ENCODE peak calls at places on chromosomes 5 and 9, in eight cellular contexts. T, J, G, F, X, Z, M and R are unnamed samples.

GRCh38 chr5:45038366-45038987 is 229.7 kb downstream of the MRPS30 start:
- DNase-seq in X (no peak), J (peak; percentile 4), G (peak; percentile 50), Z (no peak), T (peak; percentile 10), M (no peak), F (peak; percentile 37), R (no peak)

GRCh38 chr5:114419941-114420340 is 58.1 kb downstream of the KCNN2 start:
- DNase-seq in G (no peak), J (no peak), X (no peak), M (no peak), T (no peak), Z (no peak), F (no peak), R (no peak)

GRCh38 chr5:68277427-68277826 is 61.9 kb downstream of the PIK3R1 start:
- DNase-seq in F (peak; percentile 23), Z (no peak), X (no peak), M (no peak), J (no peak), T (peak; percentile 57), G (no peak), R (no peak)

GRCh38 chr5:61334224-61335196 is 2.5 kb downstream of the ZSWIM6 start:
- DNase-seq in G (no peak), F (no peak), X (no peak), M (no peak), Z (no peak), T (no peak), J (peak; percentile 78), R (no peak)

GRCh38 chr9:20914556-20914955 is 116.9 kb downstream of the HACD4 start:
- DNase-seq in M (no peak), X (no peak), J (no peak), Z (no peak), T (no peak), F (no peak), G (no peak), R (no peak)

GRCh38 chr9:130490981-130491380 is 46.2 kb downstream of the ASS1 start:
- DNase-seq in Z (no peak), T (no peak), F (no peak), G (no peak), M (no peak), J (no peak), X (no peak), R (no peak)

GRCh38 chr9:33132249-33132772 is 34.8 kb downstream of the B4GALT1 start:
- DNase-seq in X (no peak), J (peak; percentile 80), Z (no peak), T (peak; percentile 26), G (no peak), F (peak; percentile 84), M (no peak), R (no peak)

GRCh38 chr9:137406876-137407589 is 15.9 kb downstream of the EXD3 start:
- DNase-seq in X (no peak), Z (peak; percentile 80), M (peak; percentile 60), J (peak; percentile 47), T (no peak), F (peak; percentile 94), G (peak; percentile 45), R (peak; percentile 37)

GRCh38 chr9:95053611-95054440 is 263.7 kb downstream of the FANCC start:
- DNase-seq in Z (no peak), X (no peak), M (no peak), J (peak; percentile 43), G (no peak), F (peak; percentile 55), T (no peak), R (no peak)

GRCh38 chr5:127335381-127335780 is 44.8 kb downstream of the MEGF10 start:
- DNase-seq in J (no peak), F (no peak), X (no peak), M (no peak), Z (no peak), G (no peak), T (no peak), R (no peak)

GRCh38 chr5:151679421-151680155 is 7.1 kb downstream of the SPARC start:
- DNase-seq in Z (no peak), J (peak; percentile 49), X (no peak), G (no peak), M (no peak), T (no peak), F (no peak), R (no peak)

GRCh38 chr9:75265525-75265972 is 177.2 kb downstream of the OSTF1 start:
- DNase-seq in T (peak; percentile 38), F (peak; percentile 69), J (peak; percentile 61), G (no peak), X (peak; percentile 1), M (peak; percentile 3), Z (peak; percentile 61), R (no peak)

GRCh38 chr5:151216781-151217180 is 7.1 kb downstream of the CCDC69 start:
- DNase-seq in G (no peak), M (no peak), Z (no peak), X (no peak), J (no peak), F (no peak), T (no peak), R (no peak)

GRCh38 chr5:17951392-17952169 is 317.3 kb downstream of the TAF11L14 start:
- DNase-seq in M (no peak), F (no peak), T (no peak), X (no peak), Z (no peak), G (no peak), J (no peak), R (no peak)

GRCh38 chr5:179285236-179285635 is 60.0 kb downstream of the ADAMTS2 start:
- DNase-seq in G (no peak), X (no peak), T (no peak), Z (no peak), J (no peak), F (no peak), M (no peak), R (no peak)

GRCh38 chr9:124281934-124282351 is 24.2 kb downstream of the NEK6 start:
- DNase-seq in X (no peak), G (no peak), F (no peak), Z (no peak), T (no peak), J (no peak), M (no peak), R (no peak)

GRCh38 chr9:133939386-133939785 is 52.7 kb downstream of the VAV2 start:
- DNase-seq in Z (no peak), X (no peak), G (no peak), F (no peak), T (no peak), M (no peak), J (no peak), R (no peak)

GRCh38 chr5:10036136-10036535 is 213.6 kb downstream of the ATPSCKMT start:
- DNase-seq in G (no peak), M (no peak), Z (no peak), F (no peak), J (peak; percentile 37), T (no peak), X (no peak), R (no peak)